ENCODE peak calls at places on chromosomes 2 and 18, in ten cellular contexts. Q is cardiac septum; K is foreskin fibroblast; A is colonic mucosa; C is NCI-H345; V is stimulated activated CD4-positive, alpha-beta T cell treated with anti-CD3 and anti-CD28 coated beads, Interleukin-12 subunit alpha, Interleukin-12 subunit beta, amount 100 ng/mL, for 48 hours; E is DMS 273 treated with DMSO at 0.1 percent for 48 hours; H is effector memory CD8-positive, alpha-beta T cell; R is astrocyte of the spinal cord; F is mesothelial cell of epicardium. I is an unnamed sample.

GRCh38 chr2:11872247-11872947 is 126.0 kb downstream of the LPIN1 start:
- DNase-seq in H (no peak), C (peak; percentile 76), K (no peak), A (no peak), F (no peak), R (no peak), E (no peak), Q (no peak), V (no peak), I (no peak)

GRCh38 chr18:47898055-47898454 is 32.4 kb downstream of the SMAD2 start:
- DNase-seq in C (no peak), H (no peak), F (no peak), Q (no peak), V (no peak), R (no peak), A (no peak), E (no peak), K (no peak), I (no peak)

GRCh38 chr2:128187032-128187654 is 96.1 kb downstream of the UGGT1 start:
- DNase-seq in R (peak; percentile 77), H (no peak), Q (no peak), A (no peak), E (no peak), C (no peak), V (no peak), F (no peak), K (peak; percentile 38), I (no peak)

GRCh38 chr18:54378057-54378456 is 20.4 kb downstream of the C18orf54 start:
- DNase-seq in Q (no peak), V (no peak), E (no peak), F (no peak), A (no peak), R (no peak), H (no peak), C (no peak), K (no peak), I (no peak)

GRCh38 chr2:16662440-16662839 is 3.2 kb downstream of the CYRIA start:
- DNase-seq in Q (no peak), C (no peak), K (no peak), V (no peak), F (no peak), E (no peak), A (peak; percentile 35), R (peak; percentile 78), H (no peak), I (no peak)

GRCh38 chr2:33116799-33117198 is 170.0 kb downstream of the LTBP1 start:
- DNase-seq in Q (no peak), A (no peak), H (no peak), K (no peak), V (no peak), E (peak; percentile 14), R (no peak), F (no peak), C (no peak), I (peak; percentile 10)

GRCh38 chr2:230627806-230628724 is 84.6 kb upstream of the CAB39 start:
- DNase-seq in K (peak; percentile 69), A (no peak), E (no peak), Q (no peak), C (peak; percentile 13), V (no peak), R (peak; percentile 56), H (no peak), F (no peak), I (no peak)

GRCh38 chr2:147696426-147696825 is 148.4 kb upstream of the ACVR2A start:
- DNase-seq in V (no peak), Q (no peak), K (no peak), F (no peak), A (peak; percentile 22), C (no peak), E (no peak), R (no peak), H (no peak), I (no peak)

GRCh38 chr2:15172825-15173224 is 388.3 kb downstream of the NBAS start:
- DNase-seq in A (no peak), V (no peak), C (no peak), F (no peak), R (no peak), K (no peak), E (no peak), Q (no peak), H (no peak), I (no peak)

GRCh38 chr2:59383473-59383872 is 1142.3 kb upstream of the FANCL start:
- DNase-seq in R (no peak), E (no peak), V (no peak), H (no peak), A (no peak), C (peak; percentile 96), K (no peak), F (no peak), Q (no peak), I (no peak)

GRCh38 chr2:215862211-215862610 is 151.1 kb downstream of the MREG start:
- DNase-seq in A (no peak), R (no peak), F (no peak), E (no peak), C (no peak), V (no peak), H (no peak), K (no peak), Q (no peak), I (peak; percentile 22)

GRCh38 chr2:179939282-179939681 is 67.8 kb downstream of the CWC22 start:
- DNase-seq in C (no peak), Q (no peak), K (no peak), E (no peak), H (no peak), V (no peak), R (no peak), F (no peak), A (no peak), I (no peak)

GRCh38 chr18:11885278-11885991 is 22.7 kb downstream of the MPPE1 start:
- DNase-seq in R (no peak), C (no peak), A (peak; percentile 80), K (no peak), F (no peak), V (no peak), E (no peak), H (no peak), Q (no peak), I (no peak)